ENCODE peak calls at places on chromosomes 4 and X, in eight cellular contexts. H is HFF-Myc, X is endodermal cell, M is AG10803, Y is iPS DF 6.9, L is sigmoid colon, B is fibroblast of pulmonary artery, N is stomach. Z is an unnamed sample.

GRCh38 chr4:55635760-55636621 is at the start of gene NMU:
- DNase-seq in Y (no peak), X (peak), M (no peak), B (peak), N (peak), H (no peak), L (no peak), Z (no peak)

GRCh38 chr4:120842046-120842445 is 80.5 kb downstream of the PRDM5 start:
- DNase-seq in N (no peak), X (no peak), B (peak), H (peak), Y (no peak), L (no peak), M (peak), Z (no peak)

GRCh38 chrX:28549839-28550238 is 37.4 kb upstream of the IL1RAPL1 start:
- DNase-seq in B (no peak), H (no peak), M (no peak), L (no peak), N (no peak), Y (no peak), X (no peak), Z (no peak)

GRCh38 chrX:119755981-119756533 is 2.3 kb upstream of the SOWAHD start:
- DNase-seq in N (peak), L (no peak), M (no peak), H (no peak), Y (no peak), X (no peak), B (no peak), Z (no peak)

GRCh38 chrX:65528705-65529340 is 5.8 kb downstream of the LAS1L start:
- DNase-seq in X (peak), L (no peak), N (peak), B (peak), M (peak), H (no peak), Y (peak), Z (no peak)

GRCh38 chrX:154731881-154732280 is 19.0 kb downstream of the GAB3 start:
- DNase-seq in B (peak), X (no peak), L (no peak), M (no peak), Y (no peak), H (no peak), N (no peak), Z (no peak)

GRCh38 chrX:28016823-28017222 is 35.6 kb upstream of the DCAF8L1 start:
- DNase-seq in Y (no peak), M (no peak), H (no peak), X (no peak), L (no peak), B (no peak), N (no peak), Z (no peak)

GRCh38 chr4:69591374-69591773 is 48.1 kb downstream of the UGT2A2 start:
- DNase-seq in L (no peak), H (no peak), X (no peak), M (no peak), Y (no peak), N (no peak), B (no peak), Z (no peak)

GRCh38 chrX:56974408-56974807 is 20.9 kb downstream of the SPIN3 start:
- DNase-seq in X (no peak), H (no peak), N (no peak), Y (no peak), M (no peak), B (no peak), L (no peak), Z (no peak)

GRCh38 chr4:74111990-74112389 is 13.0 kb upstream of the CXCL2 start:
- DNase-seq in H (no peak), Y (no peak), M (peak), B (peak), N (no peak), L (no peak), X (peak), Z (peak)

GRCh38 chr4:140706276-140706625 is 49.9 kb downstream of the TBC1D9 start:
- DNase-seq in B (peak), Y (no peak), L (no peak), H (no peak), X (no peak), M (no peak), N (no peak), Z (no peak)

GRCh38 chr4:72473434-72473900 is 95.6 kb downstream of the ADAMTS3 start:
- DNase-seq in H (no peak), Y (no peak), N (no peak), L (no peak), M (no peak), X (no peak), B (peak), Z (no peak)

GRCh38 chr4:79897174-79897573 is 175.9 kb downstream of the ANTXR2 start:
- DNase-seq in Y (no peak), X (no peak), H (no peak), N (no peak), L (no peak), B (no peak), M (no peak), Z (no peak)

GRCh38 chrX:129655547-129656248 is 942 bp upstream of the APLN start:
- DNase-seq in N (peak), L (no peak), X (peak), H (no peak), M (no peak), B (no peak), Y (no peak), Z (no peak)

GRCh38 chr4:166324321-166324720 is 451.3 kb downstream of the TLL1 start:
- DNase-seq in Y (peak), X (peak), B (peak), H (peak), L (no peak), N (no peak), M (no peak), Z (no peak)

GRCh38 chr4:48250343-48250742 is 19.3 kb downstream of the TEC start:
- DNase-seq in L (no peak), H (no peak), B (no peak), X (no peak), Y (no peak), M (no peak), N (no peak), Z (no peak)

GRCh38 chrX:16618422-16618821 is 31.5 kb upstream of the S100G start:
- DNase-seq in H (no peak), Y (no peak), X (no peak), B (no peak), N (no peak), L (no peak), M (no peak), Z (no peak)

GRCh38 chr4:143082698-143083097 is 102.0 kb upstream of the USP38 start:
- DNase-seq in Y (no peak), M (no peak), L (no peak), B (no peak), H (no peak), X (no peak), N (no peak), Z (no peak)

GRCh38 chr4:75249739-75250138 is 264.5 kb downstream of the RCHY1 start:
- DNase-seq in L (no peak), X (no peak), Y (no peak), B (no peak), M (no peak), H (no peak), N (no peak), Z (no peak)

GRCh38 chrX:141811438-141811837 is 26.7 kb upstream of the MAGEC3 start:
- DNase-seq in X (no peak), N (no peak), Y (no peak), L (no peak), M (no peak), B (no peak), H (no peak), Z (no peak)

GRCh38 chr4:169612869-169613859 is 781 bp upstream of the NEK1 start:
- DNase-seq in Y (no peak), H (no peak), B (peak), L (peak), X (peak), N (peak), M (peak), Z (no peak)

GRCh38 chrX:128634754-128635153 is 582.6 kb upstream of the ACTRT1 start:
- DNase-seq in N (no peak), X (no peak), H (no peak), M (no peak), Y (no peak), L (no peak), B (no peak), Z (no peak)

DNA sequence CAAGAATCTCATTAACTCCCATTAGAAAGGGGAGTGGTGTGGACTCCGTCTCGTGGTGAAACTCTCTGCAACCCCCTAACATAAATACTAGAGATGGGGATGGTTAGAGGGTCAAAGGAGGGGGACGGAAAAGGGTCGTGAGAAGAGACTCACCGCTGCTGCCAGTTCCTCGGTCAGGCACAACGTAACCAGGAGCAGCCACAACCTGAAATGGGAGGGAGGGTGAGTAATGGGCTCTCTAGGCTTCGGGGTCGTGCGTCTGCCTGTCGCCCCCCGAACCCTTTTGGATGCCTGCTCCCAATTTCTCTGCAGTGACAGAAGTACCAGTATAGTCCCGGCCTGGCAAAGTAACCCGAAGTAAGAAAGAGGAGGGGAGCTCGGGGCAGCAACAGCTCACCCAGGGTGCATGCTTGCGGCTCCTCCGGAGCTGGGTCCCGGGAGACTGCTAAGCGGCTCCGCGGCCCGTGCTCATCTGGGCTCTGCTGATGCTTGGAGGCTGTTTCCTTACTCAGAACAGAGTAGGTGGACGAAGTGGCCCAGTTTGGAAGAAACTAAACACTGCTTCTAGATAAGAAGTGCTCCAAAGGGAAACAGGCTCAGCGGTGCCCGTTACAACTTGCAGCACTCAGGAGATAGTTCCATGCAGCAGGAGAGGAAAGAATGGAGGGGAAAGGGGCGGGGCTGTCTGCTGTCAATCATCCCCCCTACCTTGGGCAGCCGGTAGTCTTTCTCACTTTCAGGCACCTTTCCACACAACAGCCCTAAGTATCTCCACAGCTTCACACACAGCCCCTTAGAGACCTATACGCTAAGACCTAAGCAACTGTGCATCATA is at the start of gene COL4A6:
- DNase-seq in B (no peak), L (no peak), X (peak), M (no peak), H (no peak), N (no peak), Y (no peak), Z (no peak)
- H3K4me3 ChIP-seq in B (peak), L (no peak), X (peak), M (no peak), H (no peak), N (peak), Y (peak), Z (peak)

GRCh38 chr4:108170729-108171540 is 2.2 kb upstream of the LEF1 start:
- DNase-seq in L (no peak), X (peak), H (no peak), Y (no peak), M (no peak), N (no peak), B (no peak), Z (no peak)
- H3K4me3 ChIP-seq in L (no peak), X (peak), H (no peak), Y (no peak), M (no peak), N (no peak), B (no peak), Z (no peak)

GRCh38 chr4:87077834-87078585 is 142.4 kb downstream of the KLHL8 start:
- DNase-seq in L (no peak), Y (no peak), M (no peak), N (no peak), H (no peak), B (peak), X (no peak), Z (no peak)
- H3K4me3 ChIP-seq in L (no peak), Y (no peak), M (no peak), N (no peak), H (no peak), B (no peak), X (no peak), Z (no peak)

GRCh38 chrX:79365591-79365990 is 1.5 kb downstream of the ITM2A start:
- DNase-seq in X (no peak), B (no peak), N (no peak), M (no peak), Y (no peak), L (no peak), H (no peak), Z (no peak)

GRCh38 chrX:79366888-79367749 is at the start of gene ITM2A:
- DNase-seq in Y (no peak), N (peak), B (peak), H (no peak), M (no peak), X (peak), L (peak), Z (no peak)

GRCh38 chrX:79364306-79364705 is 2.8 kb downstream of the ITM2A start:
- DNase-seq in Y (no peak), M (no peak), L (no peak), N (no peak), X (no peak), B (no peak), H (no peak), Z (no peak)

GRCh38 chrX:79366556-79366887 is 612 bp downstream of the ITM2A start:
- DNase-seq in Y (no peak), M (no peak), H (no peak), L (no peak), N (no peak), B (no peak), X (no peak), Z (no peak)

DNA sequence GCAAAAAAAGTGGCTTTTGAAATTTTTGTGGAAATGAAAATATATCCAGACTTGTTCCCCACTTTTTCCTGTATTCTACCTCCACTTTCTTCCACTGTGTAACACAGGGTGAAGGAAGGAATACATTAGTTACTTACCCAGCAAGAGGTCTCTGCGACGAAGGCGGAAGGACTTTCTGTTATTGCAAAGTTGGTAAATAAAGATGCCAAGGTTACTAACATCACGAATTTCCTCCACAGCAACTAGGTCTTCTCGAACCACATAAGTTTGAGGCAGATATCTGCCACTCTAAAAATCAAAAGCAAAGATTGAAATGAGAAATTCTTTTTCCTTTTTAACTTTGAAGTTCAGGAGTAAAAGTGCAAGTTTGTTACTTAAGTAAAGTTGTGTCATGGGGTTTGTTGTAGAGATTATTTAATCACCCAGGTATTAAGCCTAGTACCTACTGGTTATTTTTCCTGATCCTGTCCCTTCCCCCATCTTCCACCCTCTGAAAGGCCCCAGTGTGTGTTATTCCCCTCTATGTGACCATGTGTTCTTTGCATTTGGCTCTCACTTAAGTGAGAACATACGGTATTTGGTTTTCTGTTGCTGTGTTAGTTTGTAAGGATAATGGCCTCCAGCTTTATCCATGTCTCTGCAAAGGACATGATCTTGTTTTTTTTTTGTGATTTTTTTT is 5.8 kb downstream of the ITM2A start:
- DNase-seq in L (no peak), N (no peak), X (no peak), H (no peak), M (no peak), Y (no peak), B (no peak), Z (no peak)
- H3K4me3 ChIP-seq in L (no peak), N (no peak), X (no peak), H (no peak), M (no peak), Y (no peak), B (no peak), Z (no peak)

DNA sequence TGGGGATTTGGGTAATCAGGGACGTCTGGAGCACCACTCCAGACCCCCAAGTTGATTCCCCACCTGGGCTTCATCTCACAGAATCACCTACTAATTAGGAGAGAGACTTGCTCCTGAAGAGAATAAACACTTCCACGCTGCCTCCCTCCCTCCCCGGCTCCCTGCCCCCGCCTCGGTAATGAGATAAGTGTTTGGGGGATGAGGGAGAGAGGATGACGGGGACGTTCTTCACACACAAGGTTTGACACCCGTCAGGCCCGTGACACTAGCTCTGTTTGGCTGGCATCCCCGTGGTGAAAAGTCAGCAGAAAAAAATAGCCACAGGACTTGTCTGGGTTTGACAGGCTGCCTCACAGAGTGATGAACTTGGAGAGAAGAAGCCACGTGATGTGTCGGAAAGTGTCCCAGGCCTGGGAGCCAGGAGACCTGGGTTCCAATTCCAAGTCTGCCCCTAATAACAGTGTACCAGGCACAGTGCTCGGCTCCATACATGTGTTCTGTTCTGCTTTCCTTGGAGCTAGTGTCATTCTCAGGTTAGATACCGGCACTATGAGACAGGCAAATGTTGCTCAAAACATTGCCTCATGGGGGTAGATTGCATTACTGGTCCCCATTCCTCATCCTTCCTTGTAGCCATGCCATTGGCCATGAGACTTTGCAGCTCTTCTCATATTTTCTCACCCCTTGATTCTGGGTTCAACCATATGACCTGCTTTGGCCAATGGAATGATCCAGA is 578.0 kb downstream of the BCOR start:
- DNase-seq in B (no peak), M (no peak), X (peak), L (no peak), H (no peak), Y (no peak), N (no peak), Z (no peak)
- H3K4me3 ChIP-seq in B (no peak), M (no peak), X (no peak), L (no peak), H (no peak), Y (no peak), N (no peak), Z (no peak)

GRCh38 chrX:140502491-140503229 is 2.2 kb downstream of the SOX3 start:
- DNase-seq in B (no peak), L (no peak), H (no peak), N (no peak), X (peak), Y (no peak), M (no peak), Z (no peak)
- H3K4me3 ChIP-seq in B (no peak), L (no peak), H (no peak), N (peak), X (peak), Y (peak), M (no peak), Z (no peak)

DNA sequence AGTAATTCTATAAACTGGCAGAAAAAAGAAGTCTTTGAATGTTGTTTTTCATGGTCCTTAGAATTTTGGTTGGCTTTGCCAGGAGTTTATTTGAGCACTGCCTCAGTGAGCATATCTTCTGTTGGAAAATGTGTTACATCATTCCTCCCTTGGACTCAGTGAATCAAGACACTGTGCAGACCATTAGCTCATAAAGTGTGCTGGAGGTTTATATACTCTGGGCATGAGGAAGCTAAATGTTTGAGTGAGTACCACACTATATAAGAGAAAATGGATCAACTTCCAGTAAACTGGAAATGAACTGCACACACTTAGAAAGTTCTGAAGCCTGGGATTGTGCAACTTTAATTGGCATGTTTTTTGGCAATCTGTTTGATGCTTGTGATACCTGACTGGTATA is 75.8 kb downstream of the LIMCH1 start:
- DNase-seq in H (no peak), Y (no peak), M (no peak), X (no peak), N (no peak), B (no peak), L (no peak), Z (no peak)
- H3K4me3 ChIP-seq in H (no peak), Y (no peak), M (no peak), X (no peak), N (no peak), B (no peak), L (peak), Z (peak)

GRCh38 chr4:159382875-159383568 is 280.1 kb downstream of the RAPGEF2 start:
- DNase-seq in N (no peak), B (peak), X (peak), M (no peak), Y (no peak), L (no peak), H (no peak), Z (no peak)
- H3K4me3 ChIP-seq in N (no peak), B (no peak), X (no peak), M (no peak), Y (no peak), L (no peak), H (no peak), Z (no peak)

DNA sequence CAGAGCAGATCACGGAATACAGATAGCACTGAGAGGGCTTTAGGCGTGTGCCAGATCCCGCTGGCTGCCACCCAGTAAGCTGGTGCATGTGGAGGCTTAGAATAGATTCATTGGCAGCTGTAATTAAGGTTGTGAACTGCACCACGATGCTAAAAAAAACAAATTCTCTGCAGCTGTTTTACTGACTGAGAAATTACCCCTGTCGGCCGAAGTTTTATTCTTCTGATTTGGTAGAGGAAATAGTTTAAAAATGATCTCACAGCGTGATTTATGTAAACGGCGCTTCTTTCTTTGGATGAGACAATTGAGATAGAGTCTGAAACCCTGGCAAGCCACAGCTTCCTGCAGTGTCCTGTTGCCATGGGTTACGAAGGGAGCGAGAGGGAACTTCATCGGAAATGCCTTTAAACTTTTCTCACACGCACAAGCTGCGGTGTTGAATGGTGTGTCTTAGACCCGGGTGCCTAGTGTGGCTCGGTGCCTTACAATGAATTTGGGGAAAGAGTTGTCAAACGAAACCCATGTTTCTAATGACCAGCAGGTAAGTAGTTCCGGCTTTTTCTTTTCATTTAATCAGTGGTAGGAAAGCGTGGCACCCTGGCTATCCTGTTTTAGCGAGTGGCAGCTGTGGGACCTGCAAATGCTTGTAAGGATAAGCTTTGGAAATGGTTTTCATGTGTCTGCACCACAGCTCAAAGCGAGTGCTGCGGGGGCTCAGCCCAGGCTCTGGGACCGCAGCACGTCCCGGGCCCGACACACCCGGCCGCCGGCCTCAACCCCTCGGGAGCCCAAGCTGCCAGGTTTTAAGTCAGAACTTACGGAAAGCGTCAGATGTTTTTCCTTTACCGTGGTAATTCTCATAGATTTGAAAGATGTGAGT is 71.7 kb upstream of the HGFAC start:
- DNase-seq in X (peak), H (peak), L (peak), N (no peak), Y (peak), M (peak), B (peak), Z (no peak)
- H3K4me3 ChIP-seq in X (no peak), H (peak), L (no peak), N (no peak), Y (no peak), M (peak), B (peak), Z (peak)